ENCODE peak calls at places on chromosomes 16 and 17, in six cellular contexts. E is ELF-1, X is erythroblast, F is NCI-H1092 treated with DMSO at 0.1 percent for 48 hours, V is aorta, R is AG10803. S is an unnamed sample.

GRCh38 chr17:82358467-82359350 is at the start of gene TEX19:
- DNase-seq in V (no peak), R (no peak), F (peak; percentile 27), E (peak; percentile 58), X (peak; percentile 46), S (no peak)

GRCh38 chr16:19863990-19864389 is 20.7 kb downstream of the GPRC5B start:
- DNase-seq in V (no peak), X (no peak), E (no peak), F (no peak), R (no peak), S (no peak)

GRCh38 chr17:80984749-80985148 is 6.9 kb upstream of the CHMP6 start:
- DNase-seq in X (no peak), V (no peak), F (no peak), E (peak; percentile 94), R (peak; percentile 98), S (peak; percentile 15)

GRCh38 chr17:72270530-72270929 is 149.7 kb downstream of the SOX9 start:
- DNase-seq in F (peak; percentile 86), E (no peak), R (peak; percentile 3), X (no peak), V (peak; percentile 71), S (peak; percentile 84)

GRCh38 chr16:75385507-75386152 is 47.7 kb downstream of the CFDP1 start:
- DNase-seq in X (peak; percentile 88), V (no peak), E (no peak), F (peak; percentile 63), R (peak; percentile 90), S (no peak)

GRCh38 chr17:75622071-75622470 is 11.2 kb upstream of the SMIM5 start:
- DNase-seq in E (no peak), R (no peak), X (no peak), F (no peak), V (no peak), S (no peak)

GRCh38 chr17:48612854-48613691 is 2.0 kb downstream of the HOXB8 start:
- DNase-seq in R (no peak), E (peak; percentile 64), V (no peak), F (no peak), X (peak; percentile 47), S (peak; percentile 65)

GRCh38 chr16:17382949-17383348 is 87.8 kb downstream of the XYLT1 start:
- DNase-seq in F (no peak), V (no peak), E (no peak), X (no peak), R (no peak), S (no peak)

GRCh38 chr17:35082073-35082657 is 18.7 kb upstream of the RFFL start:
- DNase-seq in R (peak; percentile 78), E (no peak), F (peak; percentile 70), X (peak; percentile 69), V (no peak), S (no peak)

GRCh38 chr17:59311051-59311468 is 20.4 kb upstream of the YPEL2 start:
- DNase-seq in X (peak; percentile 73), V (no peak), R (peak; percentile 59), F (peak; percentile 77), E (peak; percentile 54), S (no peak)

GRCh38 chr16:89324056-89325010 is 106.8 kb downstream of the ZNF778 start:
- DNase-seq in F (no peak), V (peak; percentile 42), R (peak; percentile 59), X (no peak), E (no peak), S (no peak)

GRCh38 chr17:76039121-76039520 is 12.0 kb upstream of the EVPL start:
- DNase-seq in V (no peak), R (no peak), F (no peak), E (peak; percentile 35), X (no peak), S (no peak)

GRCh38 chr16:72247821-72248253 is 75.9 kb upstream of the PMFBP1 start:
- DNase-seq in R (peak; percentile 74), X (no peak), E (no peak), F (no peak), V (no peak), S (no peak)

GRCh38 chr17:4788807-4789700 is at the start of gene GLTPD2:
- DNase-seq in V (no peak), E (peak; percentile 64), R (no peak), F (peak; percentile 2), X (no peak), S (no peak)

GRCh38 chr17:55549140-55549539 is 37.9 kb upstream of the SMIM36 start:
- DNase-seq in V (no peak), E (peak; percentile 15), X (no peak), F (peak; percentile 23), R (peak; percentile 5), S (no peak)

GRCh38 chr17:21263351-21263750 is 10.1 kb upstream of the NATD1 start:
- DNase-seq in X (no peak), E (no peak), F (no peak), R (peak; percentile 81), V (no peak), S (no peak)

S was measured in Right ventricle myocardium inferior.